ENCODE peak calls at places on chromosomes 1 and 21, in six cellular contexts. Z is Calu3; W is NB4; N is CD8-positive, alpha-beta T cell; R is stimulated activated effector memory CD8-positive, alpha-beta T cell treated with anti-CD3 and anti-CD28 coated beads, Interleukin-12 subunit alpha, Interleukin-12 subunit beta, amount 100 ng/mL, for 72 hours; X is T-helper 9 cell. T is an unnamed sample.
A peak's percentile ranks its signal among the peaks of the same experiment; 100 is the strongest.

GRCh38 chr1:118984086-118984989 is 3.8 kb downstream of the TBX15 start:
- DNase-seq in X (no peak), Z (no peak), R (no peak), W (no peak), N (no peak), T (peak; percentile 83)

GRCh38 chr1:227895828-227896685 is 51.7 kb downstream of the WNT9A start:
- DNase-seq in W (no peak), X (no peak), N (no peak), Z (peak; percentile 46), R (no peak), T (peak; percentile 77)

GRCh38 chr1:88773540-88774150 is 89.6 kb downstream of the PKN2 start:
- DNase-seq in W (peak; percentile 14), Z (peak; percentile 66), R (no peak), X (no peak), N (no peak), T (no peak)

GRCh38 chr1:115313173-115313572 is 24.9 kb downstream of the NGF start:
- DNase-seq in R (no peak), X (no peak), Z (no peak), W (no peak), N (no peak), T (no peak)

GRCh38 chr1:174976436-174977107 is 23.2 kb upstream of the CACYBP start:
- DNase-seq in Z (no peak), W (no peak), N (no peak), R (no peak), X (no peak), T (peak; percentile 58)

GRCh38 chr1:73564294-73564693 is 633.7 kb downstream of the LRRIQ3 start:
- DNase-seq in W (no peak), X (no peak), R (no peak), Z (no peak), N (no peak), T (no peak)

GRCh38 chr1:63668298-63668697 is 75.1 kb downstream of the PGM1 start:
- DNase-seq in X (no peak), R (no peak), W (no peak), Z (no peak), N (no peak), T (no peak)

GRCh38 chr1:33377013-33377412 is 53.9 kb downstream of the PHC2 start:
- DNase-seq in N (no peak), X (no peak), Z (no peak), W (no peak), R (no peak), T (peak; percentile 25)

GRCh38 chr21:16514316-16514715 is 784.5 kb downstream of the USP25 start:
- DNase-seq in Z (no peak), X (no peak), N (no peak), R (no peak), W (no peak), T (no peak)

GRCh38 chr1:245310605-245311531 is 156.1 kb downstream of the KIF26B start:
- DNase-seq in W (peak; percentile 92), R (no peak), Z (no peak), N (no peak), X (no peak), T (peak; percentile 83)